ENCODE peak calls at places on chromosomes 13 and 19, in five cellular contexts. One of them, this sample, is unnamed.

GRCh38 chr19:43148233-43148632 is 38.1 kb downstream of the PSG5 start:
- DNase-seq in sigmoid colon: no peak
- DNase-seq in heart left ventricle: no peak
- DNase-seq in lower leg skin: no peak
- DNase-seq in gastrocnemius medialis: no peak
- DNase-seq in this sample: no peak

GRCh38 chr13:91313103-91313502 is 34.4 kb upstream of the MIR17HG start:
- DNase-seq in gastrocnemius medialis: no peak
- DNase-seq in heart left ventricle: no peak
- DNase-seq in sigmoid colon: no peak
- DNase-seq in lower leg skin: no peak
- DNase-seq in this sample: no peak

GRCh38 chr13:26323127-26323526 is 69.2 kb downstream of the CDK8 start:
- DNase-seq in sigmoid colon: no peak
- DNase-seq in gastrocnemius medialis: no peak
- DNase-seq in lower leg skin: no peak
- DNase-seq in heart left ventricle: no peak
- DNase-seq in this sample: no peak

GRCh38 chr19:35306473-35307246 is 14.7 kb downstream of the MAG start:
- DNase-seq in lower leg skin: no peak
- DNase-seq in sigmoid colon: no peak
- DNase-seq in gastrocnemius medialis: no peak
- DNase-seq in heart left ventricle: no peak
- DNase-seq in this sample: no peak

GRCh38 chr19:30406220-30406944 is 34.2 kb downstream of the ZNF536 start:
- DNase-seq in lower leg skin: peak
- DNase-seq in heart left ventricle: no peak
- DNase-seq in sigmoid colon: no peak
- DNase-seq in gastrocnemius medialis: no peak
- DNase-seq in this sample: peak

GRCh38 chr13:80840313-80840976 is 499.5 kb upstream of the SPRY2 start:
- DNase-seq in gastrocnemius medialis: peak
- DNase-seq in heart left ventricle: no peak
- DNase-seq in sigmoid colon: no peak
- DNase-seq in lower leg skin: no peak
- DNase-seq in this sample: no peak

GRCh38 chr13:41917641-41918040 is 43.3 kb downstream of the VWA8 start:
- DNase-seq in lower leg skin: no peak
- DNase-seq in gastrocnemius medialis: no peak
- DNase-seq in heart left ventricle: no peak
- DNase-seq in sigmoid colon: no peak
- DNase-seq in this sample: no peak

GRCh38 chr13:66014757-66015156 is 1215.4 kb downstream of the PCDH9 start:
- DNase-seq in gastrocnemius medialis: no peak
- DNase-seq in heart left ventricle: no peak
- DNase-seq in lower leg skin: no peak
- DNase-seq in sigmoid colon: no peak
- DNase-seq in this sample: no peak

GRCh38 chr13:80361883-80362327 is 21.0 kb upstream of the SPRY2 start:
- DNase-seq in lower leg skin: no peak
- DNase-seq in gastrocnemius medialis: no peak
- DNase-seq in sigmoid colon: no peak
- DNase-seq in heart left ventricle: no peak
- DNase-seq in this sample: no peak

GRCh38 chr13:44132710-44133109 is 240.9 kb upstream of the SERP2 start:
- DNase-seq in lower leg skin: peak
- DNase-seq in gastrocnemius medialis: no peak
- DNase-seq in heart left ventricle: peak
- DNase-seq in sigmoid colon: peak
- DNase-seq in this sample: peak

GRCh38 chr19:42158926-42159325 is 26.7 kb upstream of the POU2F2 start:
- DNase-seq in lower leg skin: no peak
- DNase-seq in heart left ventricle: no peak
- DNase-seq in sigmoid colon: no peak
- DNase-seq in gastrocnemius medialis: no peak
- DNase-seq in this sample: no peak

GRCh38 chr13:110946171-110946570 is 31.3 kb upstream of the ANKRD10 start:
- DNase-seq in lower leg skin: peak
- DNase-seq in gastrocnemius medialis: no peak
- DNase-seq in sigmoid colon: no peak
- DNase-seq in heart left ventricle: no peak
- DNase-seq in this sample: no peak

GRCh38 chr13:45859682-45860081 is 8.1 kb upstream of the SIAH3 start:
- DNase-seq in heart left ventricle: no peak
- DNase-seq in sigmoid colon: no peak
- DNase-seq in gastrocnemius medialis: no peak
- DNase-seq in lower leg skin: no peak
- DNase-seq in this sample: no peak

GRCh38 chr13:73059460-73060250 is 850 bp downstream of the KLF5 start:
- DNase-seq in lower leg skin: peak
- DNase-seq in gastrocnemius medialis: peak
- DNase-seq in heart left ventricle: peak
- DNase-seq in sigmoid colon: peak
- DNase-seq in this sample: peak

GRCh38 chr13:75896271-75896670 is 260.1 kb downstream of the LMO7 start:
- DNase-seq in heart left ventricle: no peak
- DNase-seq in sigmoid colon: no peak
- DNase-seq in gastrocnemius medialis: no peak
- DNase-seq in lower leg skin: no peak
- DNase-seq in this sample: no peak

GRCh38 chr13:23453132-23453531 is 19.6 kb upstream of the SACS start:
- DNase-seq in lower leg skin: no peak
- DNase-seq in heart left ventricle: no peak
- DNase-seq in sigmoid colon: no peak
- DNase-seq in gastrocnemius medialis: no peak
- DNase-seq in this sample: no peak

GRCh38 chr19:34135401-34135800 is 36.9 kb upstream of the LSM14A start:
- DNase-seq in gastrocnemius medialis: no peak
- DNase-seq in lower leg skin: peak
- DNase-seq in heart left ventricle: no peak
- DNase-seq in sigmoid colon: no peak
- DNase-seq in this sample: no peak

GRCh38 chr19:41265376-41266153 is 1.4 kb downstream of the HNRNPUL1 start:
- DNase-seq in lower leg skin: no peak
- DNase-seq in sigmoid colon: peak
- DNase-seq in heart left ventricle: no peak
- DNase-seq in gastrocnemius medialis: no peak
- DNase-seq in this sample: peak

GRCh38 chr13:36059366-36059765 is 71.8 kb downstream of the DCLK1 start:
- DNase-seq in lower leg skin: no peak
- DNase-seq in heart left ventricle: no peak
- DNase-seq in gastrocnemius medialis: no peak
- DNase-seq in sigmoid colon: peak
- DNase-seq in this sample: no peak

GRCh38 chr13:73945871-73946270 is 188.3 kb downstream of the KLF12 start:
- DNase-seq in gastrocnemius medialis: peak
- DNase-seq in lower leg skin: no peak
- DNase-seq in heart left ventricle: peak
- DNase-seq in sigmoid colon: peak
- DNase-seq in this sample: no peak

GRCh38 chr19:11265785-11266236 is 3.5 kb upstream of the DOCK6 start:
- DNase-seq in heart left ventricle: no peak
- DNase-seq in sigmoid colon: no peak
- DNase-seq in lower leg skin: no peak
- DNase-seq in gastrocnemius medialis: no peak
- DNase-seq in this sample: no peak

GRCh38 chr19:3450796-3451411 is 29.4 kb downstream of the SMIM24 start:
- DNase-seq in heart left ventricle: peak
- DNase-seq in sigmoid colon: peak
- DNase-seq in gastrocnemius medialis: peak
- DNase-seq in lower leg skin: peak
- DNase-seq in this sample: peak

GRCh38 chr13:73741111-73741510 is 393.1 kb downstream of the KLF12 start:
- DNase-seq in gastrocnemius medialis: no peak
- DNase-seq in lower leg skin: no peak
- DNase-seq in heart left ventricle: no peak
- DNase-seq in sigmoid colon: no peak
- DNase-seq in this sample: no peak

GRCh38 chr13:27132538-27132937 is 39.1 kb downstream of the USP12 start:
- DNase-seq in lower leg skin: no peak
- DNase-seq in sigmoid colon: no peak
- DNase-seq in heart left ventricle: no peak
- DNase-seq in gastrocnemius medialis: no peak
- DNase-seq in this sample: no peak

GRCh38 chr13:111912453-111912866 is 154.5 kb upstream of the SOX1 start:
- DNase-seq in lower leg skin: peak
- DNase-seq in heart left ventricle: no peak
- DNase-seq in gastrocnemius medialis: no peak
- DNase-seq in sigmoid colon: peak
- DNase-seq in this sample: peak

GRCh38 chr13:45784755-45785675 is 66.5 kb downstream of the SIAH3 start:
- DNase-seq in lower leg skin: no peak
- DNase-seq in sigmoid colon: no peak
- DNase-seq in heart left ventricle: no peak
- DNase-seq in gastrocnemius medialis: no peak
- DNase-seq in this sample: no peak

GRCh38 chr19:1064661-1065605 is 2.0 kb upstream of the ARHGAP45 start:
- DNase-seq in sigmoid colon: no peak
- DNase-seq in heart left ventricle: no peak
- DNase-seq in lower leg skin: no peak
- DNase-seq in gastrocnemius medialis: no peak
- DNase-seq in this sample: peak

GRCh38 chr13:114142640-114143490 is 10.4 kb upstream of the RASA3 start:
- DNase-seq in sigmoid colon: peak
- DNase-seq in lower leg skin: no peak
- DNase-seq in gastrocnemius medialis: peak
- DNase-seq in heart left ventricle: no peak
- DNase-seq in this sample: no peak

GRCh38 chr13:99743079-99743478 is 228.5 kb downstream of the ZIC5 start:
- DNase-seq in lower leg skin: no peak
- DNase-seq in sigmoid colon: no peak
- DNase-seq in heart left ventricle: no peak
- DNase-seq in gastrocnemius medialis: no peak
- DNase-seq in this sample: no peak

GRCh38 chr13:93227906-93228801 is 1.5 kb downstream of the GPC6 start:
- DNase-seq in gastrocnemius medialis: no peak
- DNase-seq in heart left ventricle: peak
- DNase-seq in lower leg skin: peak
- DNase-seq in sigmoid colon: peak
- DNase-seq in this sample: peak

GRCh38 chr13:83365723-83366122 is 516.6 kb downstream of the SLITRK1 start:
- DNase-seq in heart left ventricle: no peak
- DNase-seq in sigmoid colon: no peak
- DNase-seq in gastrocnemius medialis: no peak
- DNase-seq in lower leg skin: no peak
- DNase-seq in this sample: no peak

GRCh38 chr19:6590458-6591319 is at the start of gene CD70:
- DNase-seq in sigmoid colon: no peak
- DNase-seq in lower leg skin: peak
- DNase-seq in heart left ventricle: no peak
- DNase-seq in gastrocnemius medialis: no peak
- DNase-seq in this sample: no peak
- TF ChIP-seq POLR2A in sigmoid colon: no peak
- TF ChIP-seq POLR2A in lower leg skin: no peak
- TF ChIP-seq POLR2A in heart left ventricle: no peak
- TF ChIP-seq POLR2A in gastrocnemius medialis: no peak
- TF ChIP-seq POLR2A in this sample: no peak

GRCh38 chr19:56176881-56177280 is 1.1 kb downstream of the GALP start:
- DNase-seq in sigmoid colon: no peak
- DNase-seq in heart left ventricle: no peak
- DNase-seq in lower leg skin: no peak
- DNase-seq in gastrocnemius medialis: no peak
- DNase-seq in this sample: no peak

GRCh38 chr19:56174086-56174485 is 1.7 kb upstream of the GALP start:
- DNase-seq in lower leg skin: no peak
- DNase-seq in heart left ventricle: no peak
- DNase-seq in gastrocnemius medialis: no peak
- DNase-seq in sigmoid colon: no peak
- DNase-seq in this sample: no peak

GRCh38 chr19:56174550-56174949 is 1.3 kb upstream of the GALP start:
- DNase-seq in heart left ventricle: no peak
- DNase-seq in gastrocnemius medialis: no peak
- DNase-seq in lower leg skin: no peak
- DNase-seq in sigmoid colon: no peak
- DNase-seq in this sample: no peak

DNA sequence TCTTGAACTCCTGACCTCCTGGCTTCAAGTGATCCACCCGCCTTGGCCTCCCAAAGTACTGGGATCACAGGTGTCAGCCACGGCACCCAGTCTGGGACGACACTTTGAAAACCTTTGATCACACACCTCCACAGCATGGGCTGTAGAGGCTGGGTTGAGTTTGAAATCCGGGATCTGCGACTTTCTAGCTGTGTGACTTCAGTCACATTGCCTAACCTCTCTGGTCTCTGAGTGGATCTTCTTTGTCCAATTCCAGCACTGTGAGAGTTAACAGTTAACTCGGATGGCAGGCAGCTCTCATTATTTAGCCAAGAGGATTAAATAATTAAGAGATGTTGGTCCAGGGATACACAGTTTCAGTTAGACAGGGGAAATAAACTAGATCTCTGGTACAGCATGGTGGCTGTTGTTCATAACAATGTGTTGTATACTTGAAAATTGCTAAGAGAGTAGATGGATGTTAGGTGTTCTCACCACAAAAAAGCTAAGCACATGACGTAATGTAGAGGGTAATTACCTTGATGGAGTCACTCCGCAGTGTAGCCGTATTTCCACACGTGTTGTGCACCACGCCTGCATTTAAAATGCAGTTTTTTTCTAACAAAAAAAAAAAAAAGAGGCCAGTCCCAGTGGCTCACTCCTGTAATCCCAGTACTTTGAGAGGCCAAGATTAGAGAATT is 1.9 kb downstream of the GALP start:
- DNase-seq in sigmoid colon: no peak
- DNase-seq in heart left ventricle: no peak
- DNase-seq in gastrocnemius medialis: no peak
- DNase-seq in lower leg skin: no peak
- DNase-seq in this sample: no peak
- TF ChIP-seq POLR2A in sigmoid colon: no peak
- TF ChIP-seq POLR2A in heart left ventricle: no peak
- TF ChIP-seq POLR2A in gastrocnemius medialis: no peak
- TF ChIP-seq POLR2A in lower leg skin: no peak
- TF ChIP-seq POLR2A in this sample: no peak

GRCh38 chr13:49996951-49997895 is at the start of gene TRIM13:
- DNase-seq in sigmoid colon: peak
- DNase-seq in lower leg skin: peak
- DNase-seq in heart left ventricle: peak
- DNase-seq in gastrocnemius medialis: peak
- DNase-seq in this sample: peak
- TF ChIP-seq POLR2A in sigmoid colon: peak
- TF ChIP-seq POLR2A in lower leg skin: peak
- TF ChIP-seq POLR2A in heart left ventricle: peak
- TF ChIP-seq POLR2A in gastrocnemius medialis: peak
- TF ChIP-seq POLR2A in this sample: peak

GRCh38 chr19:13024958-13025653 is 29.8 kb downstream of the NFIX start:
- DNase-seq in lower leg skin: no peak
- DNase-seq in sigmoid colon: peak
- DNase-seq in heart left ventricle: no peak
- DNase-seq in gastrocnemius medialis: no peak
- DNase-seq in this sample: peak

GRCh38 chr19:13024126-13024957 is 29.1 kb downstream of the NFIX start:
- DNase-seq in lower leg skin: no peak
- DNase-seq in sigmoid colon: peak
- DNase-seq in gastrocnemius medialis: no peak
- DNase-seq in heart left ventricle: no peak
- DNase-seq in this sample: no peak

GRCh38 chr19:13023666-13024065 is 28.4 kb downstream of the NFIX start:
- DNase-seq in heart left ventricle: no peak
- DNase-seq in sigmoid colon: no peak
- DNase-seq in lower leg skin: no peak
- DNase-seq in gastrocnemius medialis: no peak
- DNase-seq in this sample: no peak

GRCh38 chr19:13022111-13022858 is 27.0 kb downstream of the NFIX start:
- DNase-seq in sigmoid colon: peak
- DNase-seq in heart left ventricle: no peak
- DNase-seq in lower leg skin: no peak
- DNase-seq in gastrocnemius medialis: peak
- DNase-seq in this sample: peak

GRCh38 chr19:13022859-13023636 is 27.8 kb downstream of the NFIX start:
- DNase-seq in heart left ventricle: peak
- DNase-seq in lower leg skin: peak
- DNase-seq in gastrocnemius medialis: peak
- DNase-seq in sigmoid colon: peak
- DNase-seq in this sample: peak
- TF ChIP-seq POLR2A in heart left ventricle: no peak
- TF ChIP-seq POLR2A in lower leg skin: no peak
- TF ChIP-seq POLR2A in gastrocnemius medialis: no peak
- TF ChIP-seq POLR2A in sigmoid colon: no peak
- TF ChIP-seq POLR2A in this sample: peak

This sample was measured in adrenal gland.